ENCODE peak calls at places on chromosomes 6 and 20, in nine cellular contexts. One of them, this sample, is unnamed.

GRCh38 chr20:23832775-23833508 is 6.4 kb upstream of the CST2 start:
- DNase-seq in thyroid gland: no peak
- DNase-seq in endodermal cell: no peak
- DNase-seq in heart right ventricle: no peak
- DNase-seq in astrocyte: no peak
- DNase-seq in tibial artery: no peak
- DNase-seq in A549: no peak
- DNase-seq in fibroblast of lung: no peak
- DNase-seq in transverse colon: no peak
- DNase-seq in this sample: no peak

GRCh38 chr20:16392346-16392745 is 180.9 kb downstream of the KIF16B start:
- DNase-seq in thyroid gland: no peak
- DNase-seq in fibroblast of lung: no peak
- DNase-seq in astrocyte: no peak
- DNase-seq in A549: no peak
- DNase-seq in transverse colon: no peak
- DNase-seq in endodermal cell: no peak
- DNase-seq in heart right ventricle: no peak
- DNase-seq in tibial artery: no peak
- DNase-seq in this sample: no peak

GRCh38 chr20:2162823-2163166 is 61.2 kb downstream of the STK35 start:
- DNase-seq in A549: no peak
- DNase-seq in tibial artery: no peak
- DNase-seq in endodermal cell: no peak
- DNase-seq in fibroblast of lung: no peak
- DNase-seq in heart right ventricle: no peak
- DNase-seq in transverse colon: no peak
- DNase-seq in astrocyte: no peak
- DNase-seq in thyroid gland: no peak
- DNase-seq in this sample: no peak

GRCh38 chr20:45138451-45139300 is 14.4 kb upstream of the WFDC12 start:
- DNase-seq in endodermal cell: peak
- DNase-seq in tibial artery: no peak
- DNase-seq in heart right ventricle: no peak
- DNase-seq in astrocyte: no peak
- DNase-seq in thyroid gland: peak
- DNase-seq in transverse colon: peak
- DNase-seq in A549: peak
- DNase-seq in fibroblast of lung: no peak
- DNase-seq in this sample: peak

GRCh38 chr6:33748851-33749250 is 2.1 kb upstream of the IP6K3 start:
- DNase-seq in fibroblast of lung: no peak
- DNase-seq in A549: no peak
- DNase-seq in endodermal cell: no peak
- DNase-seq in thyroid gland: peak
- DNase-seq in astrocyte: no peak
- DNase-seq in heart right ventricle: no peak
- DNase-seq in transverse colon: no peak
- DNase-seq in tibial artery: no peak
- DNase-seq in this sample: no peak

GRCh38 chr20:62176866-62177265 is 6.0 kb upstream of the MTG2 start:
- DNase-seq in endodermal cell: no peak
- DNase-seq in heart right ventricle: no peak
- DNase-seq in thyroid gland: no peak
- DNase-seq in astrocyte: no peak
- DNase-seq in A549: no peak
- DNase-seq in tibial artery: no peak
- DNase-seq in fibroblast of lung: no peak
- DNase-seq in transverse colon: no peak
- DNase-seq in this sample: no peak

GRCh38 chr20:56957737-56958553 is 308.5 kb downstream of the BMP7 start:
- DNase-seq in A549: no peak
- DNase-seq in astrocyte: peak
- DNase-seq in fibroblast of lung: no peak
- DNase-seq in thyroid gland: no peak
- DNase-seq in heart right ventricle: no peak
- DNase-seq in endodermal cell: peak
- DNase-seq in tibial artery: no peak
- DNase-seq in transverse colon: no peak
- DNase-seq in this sample: no peak

GRCh38 chr20:43102394-43102793 is 87.3 kb downstream of the PTPRT start:
- DNase-seq in heart right ventricle: no peak
- DNase-seq in transverse colon: no peak
- DNase-seq in fibroblast of lung: no peak
- DNase-seq in thyroid gland: no peak
- DNase-seq in astrocyte: no peak
- DNase-seq in endodermal cell: peak
- DNase-seq in tibial artery: no peak
- DNase-seq in A549: peak
- DNase-seq in this sample: no peak

GRCh38 chr20:63740501-63741353 is 1.2 kb downstream of the SLC2A4RG start:
- DNase-seq in fibroblast of lung: peak
- DNase-seq in tibial artery: peak
- DNase-seq in transverse colon: peak
- DNase-seq in heart right ventricle: peak
- DNase-seq in thyroid gland: peak
- DNase-seq in A549: peak
- DNase-seq in endodermal cell: peak
- DNase-seq in astrocyte: peak
- DNase-seq in this sample: peak

GRCh38 chr6:57209030-57209429 is 13.1 kb downstream of the RAB23 start:
- DNase-seq in A549: no peak
- DNase-seq in astrocyte: no peak
- DNase-seq in endodermal cell: no peak
- DNase-seq in fibroblast of lung: no peak
- DNase-seq in tibial artery: no peak
- DNase-seq in heart right ventricle: no peak
- DNase-seq in thyroid gland: no peak
- DNase-seq in transverse colon: no peak
- DNase-seq in this sample: no peak

GRCh38 chr6:167547751-167548150 is 222.9 kb downstream of the TTLL2 start:
- DNase-seq in heart right ventricle: no peak
- DNase-seq in A549: no peak
- DNase-seq in thyroid gland: no peak
- DNase-seq in transverse colon: no peak
- DNase-seq in fibroblast of lung: peak
- DNase-seq in tibial artery: no peak
- DNase-seq in endodermal cell: no peak
- DNase-seq in astrocyte: peak
- DNase-seq in this sample: no peak

GRCh38 chr20:5349448-5349847 is 32.7 kb upstream of the PROKR2 start:
- DNase-seq in thyroid gland: no peak
- DNase-seq in tibial artery: no peak
- DNase-seq in endodermal cell: no peak
- DNase-seq in heart right ventricle: no peak
- DNase-seq in transverse colon: no peak
- DNase-seq in fibroblast of lung: no peak
- DNase-seq in A549: no peak
- DNase-seq in astrocyte: no peak
- DNase-seq in this sample: no peak

GRCh38 chr6:170025341-170026271 is 265.3 kb downstream of the DLL1 start:
- DNase-seq in thyroid gland: peak
- DNase-seq in astrocyte: no peak
- DNase-seq in fibroblast of lung: no peak
- DNase-seq in tibial artery: peak
- DNase-seq in endodermal cell: peak
- DNase-seq in heart right ventricle: no peak
- DNase-seq in transverse colon: no peak
- DNase-seq in A549: no peak
- DNase-seq in this sample: no peak

GRCh38 chr20:46962452-46963195 is 68.0 kb downstream of the EYA2 start:
- DNase-seq in fibroblast of lung: no peak
- DNase-seq in endodermal cell: no peak
- DNase-seq in tibial artery: no peak
- DNase-seq in astrocyte: no peak
- DNase-seq in A549: no peak
- DNase-seq in transverse colon: no peak
- DNase-seq in heart right ventricle: no peak
- DNase-seq in thyroid gland: peak
- DNase-seq in this sample: no peak

GRCh38 chr6:107786709-107787588 is 37.2 kb downstream of the SCML4 start:
- DNase-seq in tibial artery: no peak
- DNase-seq in astrocyte: no peak
- DNase-seq in fibroblast of lung: no peak
- DNase-seq in heart right ventricle: no peak
- DNase-seq in A549: no peak
- DNase-seq in transverse colon: peak
- DNase-seq in thyroid gland: no peak
- DNase-seq in endodermal cell: peak
- DNase-seq in this sample: no peak

GRCh38 chr6:78810146-78810545 is 57.2 kb upstream of the IRAK1BP1 start:
- DNase-seq in tibial artery: no peak
- DNase-seq in transverse colon: peak
- DNase-seq in A549: peak
- DNase-seq in heart right ventricle: no peak
- DNase-seq in fibroblast of lung: peak
- DNase-seq in thyroid gland: no peak
- DNase-seq in astrocyte: peak
- DNase-seq in endodermal cell: peak
- DNase-seq in this sample: peak

GRCh38 chr6:26254666-26255176 is 110.3 kb upstream of the BTN3A2 start:
- DNase-seq in fibroblast of lung: no peak
- DNase-seq in transverse colon: no peak
- DNase-seq in endodermal cell: no peak
- DNase-seq in heart right ventricle: no peak
- DNase-seq in astrocyte: no peak
- DNase-seq in tibial artery: no peak
- DNase-seq in A549: no peak
- DNase-seq in thyroid gland: no peak
- DNase-seq in this sample: no peak

GRCh38 chr6:158328446-158328845 is 16.2 kb downstream of the TULP4 start:
- DNase-seq in astrocyte: no peak
- DNase-seq in tibial artery: no peak
- DNase-seq in heart right ventricle: no peak
- DNase-seq in transverse colon: peak
- DNase-seq in fibroblast of lung: no peak
- DNase-seq in A549: no peak
- DNase-seq in endodermal cell: peak
- DNase-seq in thyroid gland: no peak
- DNase-seq in this sample: no peak

GRCh38 chr6:117264487-117265424 is 602 bp upstream of the VGLL2 start:
- DNase-seq in astrocyte: peak
- DNase-seq in transverse colon: no peak
- DNase-seq in A549: no peak
- DNase-seq in fibroblast of lung: peak
- DNase-seq in endodermal cell: peak
- DNase-seq in tibial artery: no peak
- DNase-seq in heart right ventricle: no peak
- DNase-seq in thyroid gland: no peak
- DNase-seq in this sample: no peak

GRCh38 chr6:80543151-80543550 is 436.7 kb downstream of the BCKDHB start:
- DNase-seq in A549: no peak
- DNase-seq in tibial artery: no peak
- DNase-seq in thyroid gland: no peak
- DNase-seq in fibroblast of lung: no peak
- DNase-seq in endodermal cell: no peak
- DNase-seq in heart right ventricle: no peak
- DNase-seq in transverse colon: no peak
- DNase-seq in astrocyte: no peak
- DNase-seq in this sample: no peak
- H3K27ac ChIP-seq in A549: no peak
- H3K27ac ChIP-seq in tibial artery: no peak
- H3K27ac ChIP-seq in thyroid gland: no peak
- H3K27ac ChIP-seq in fibroblast of lung: no peak
- H3K27ac ChIP-seq in endodermal cell: no peak
- H3K27ac ChIP-seq in heart right ventricle: no peak
- H3K27ac ChIP-seq in transverse colon: no peak
- H3K27ac ChIP-seq in astrocyte: peak
- H3K27ac ChIP-seq in this sample: no peak

GRCh38 chr6:74768120-74768519 is 437.7 kb downstream of the COL12A1 start:
- DNase-seq in transverse colon: no peak
- DNase-seq in endodermal cell: no peak
- DNase-seq in A549: no peak
- DNase-seq in astrocyte: no peak
- DNase-seq in tibial artery: no peak
- DNase-seq in thyroid gland: no peak
- DNase-seq in heart right ventricle: no peak
- DNase-seq in fibroblast of lung: no peak
- DNase-seq in this sample: no peak
- TF ChIP-seq CTCF in transverse colon: no peak
- TF ChIP-seq CTCF in endodermal cell: no peak
- TF ChIP-seq CTCF in A549: no peak
- TF ChIP-seq CTCF in astrocyte: no peak
- TF ChIP-seq CTCF in tibial artery: no peak
- TF ChIP-seq CTCF in thyroid gland: no peak
- TF ChIP-seq CTCF in heart right ventricle: no peak
- TF ChIP-seq CTCF in fibroblast of lung: no peak
- TF ChIP-seq CTCF in this sample: no peak

DNA sequence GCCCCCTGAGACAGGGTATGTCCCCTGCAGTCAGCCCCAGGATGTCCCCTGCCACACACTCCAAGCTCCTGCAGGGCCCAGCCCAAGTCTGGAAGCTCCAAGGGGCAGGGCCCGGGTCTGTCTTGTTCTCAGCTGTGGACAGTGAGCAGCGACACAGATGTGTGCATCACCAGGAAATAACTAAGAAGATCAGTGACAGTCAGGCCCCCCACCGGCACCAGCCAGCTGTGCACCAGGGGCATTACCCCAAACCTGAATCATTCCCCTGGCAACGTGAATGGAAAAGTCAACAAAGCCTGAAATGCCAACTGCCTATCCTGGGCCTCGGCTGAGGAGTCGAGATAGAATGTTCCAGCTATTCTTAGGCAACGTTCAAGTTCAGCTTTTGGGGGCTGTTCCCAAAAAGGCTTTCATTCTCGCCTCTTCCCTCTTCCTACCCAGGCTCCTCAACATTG is 105.0 kb downstream of the PREX1 start:
- DNase-seq in tibial artery: peak
- DNase-seq in endodermal cell: no peak
- DNase-seq in thyroid gland: peak
- DNase-seq in A549: peak
- DNase-seq in astrocyte: peak
- DNase-seq in transverse colon: no peak
- DNase-seq in fibroblast of lung: peak
- DNase-seq in heart right ventricle: no peak
- DNase-seq in this sample: no peak
- H3K27ac ChIP-seq in tibial artery: peak
- H3K27ac ChIP-seq in endodermal cell: peak
- H3K27ac ChIP-seq in thyroid gland: peak
- H3K27ac ChIP-seq in A549: peak
- H3K27ac ChIP-seq in astrocyte: peak
- H3K27ac ChIP-seq in transverse colon: peak
- H3K27ac ChIP-seq in fibroblast of lung: peak
- H3K27ac ChIP-seq in heart right ventricle: peak
- H3K27ac ChIP-seq in this sample: no peak

GRCh38 chr6:93424303-93425064 is 5.1 kb upstream of the EPHA7 start:
- DNase-seq in transverse colon: no peak
- DNase-seq in astrocyte: no peak
- DNase-seq in fibroblast of lung: peak
- DNase-seq in A549: no peak
- DNase-seq in tibial artery: no peak
- DNase-seq in heart right ventricle: no peak
- DNase-seq in endodermal cell: no peak
- DNase-seq in thyroid gland: no peak
- DNase-seq in this sample: no peak
- TF ChIP-seq CTCF in transverse colon: peak
- TF ChIP-seq CTCF in astrocyte: peak
- TF ChIP-seq CTCF in fibroblast of lung: peak
- TF ChIP-seq CTCF in A549: peak
- TF ChIP-seq CTCF in tibial artery: no peak
- TF ChIP-seq CTCF in heart right ventricle: no peak
- TF ChIP-seq CTCF in endodermal cell: peak
- TF ChIP-seq CTCF in thyroid gland: no peak
- TF ChIP-seq CTCF in this sample: no peak